ENCODE peak calls at places on chromosomes 2 and 18, in eight cellular contexts. G is left cardiac atrium, Z is psoas muscle, P is stromal cell of bone marrow, U is GM23248, A is activated T-cell treated with anti-CD3 and anti-CD28 coated beads for 1 hour, L is left kidney, K is brain microvascular endothelial cell. B is an unnamed sample.

GRCh38 chr18:35526476-35527120 is 28.8 kb upstream of the INO80C start:
- DNase-seq in L (no peak), Z (no peak), A (no peak), P (no peak), K (no peak), G (no peak), U (peak), B (no peak)

GRCh38 chr2:200040251-200040650 is 84.9 kb downstream of the MAIP1 start:
- DNase-seq in U (peak), K (no peak), A (no peak), Z (no peak), L (no peak), G (no peak), P (no peak), B (no peak)

GRCh38 chr18:58611471-58612131 is 17.3 kb downstream of the ALPK2 start:
- DNase-seq in K (peak), A (no peak), L (no peak), Z (no peak), G (no peak), U (peak), P (no peak), B (no peak)

GRCh38 chr18:47582055-47582454 is 330.6 kb upstream of the SKOR2 start:
- DNase-seq in A (no peak), K (no peak), U (no peak), P (no peak), L (peak), Z (no peak), G (no peak), B (no peak)

GRCh38 chr2:23703037-23703582 is 223.8 kb downstream of the ATAD2B start:
- DNase-seq in A (no peak), L (no peak), Z (no peak), K (no peak), G (no peak), P (no peak), U (no peak), B (no peak)

GRCh38 chr2:39657538-39657937 is 8.2 kb upstream of the TMEM178A start:
- DNase-seq in K (no peak), U (no peak), P (no peak), A (no peak), Z (no peak), L (no peak), G (no peak), B (no peak)

GRCh38 chr2:172072279-172072678 is 13.0 kb upstream of the DLX1 start:
- DNase-seq in K (no peak), A (no peak), L (no peak), G (no peak), P (no peak), U (no peak), Z (no peak), B (no peak)

GRCh38 chr2:55653255-55653654 is 35.8 kb upstream of the PPP4R3B start:
- DNase-seq in P (no peak), Z (no peak), K (no peak), G (no peak), U (no peak), L (no peak), A (no peak), B (no peak)